ENCODE peak calls at places on chromosomes 1 and 21, in seven cellular contexts. M is gastrocnemius medialis, F is A549, S is IMR-90, R is heart left ventricle, C is sigmoid colon, J is HCT116. W is an unnamed sample.
A peak's percentile ranks its signal among the peaks of the same experiment; 100 is the strongest.

GRCh38 chr1:162019436-162019835 is 4.2 kb downstream of the OLFML2B start:
- DNase-seq in M (no peak), F (no peak), S (no peak), R (no peak), C (no peak), J (no peak), W (no peak)

GRCh38 chr1:186812560-186812959 is 16.2 kb upstream of the PLA2G4A start:
- DNase-seq in M (no peak), F (no peak), S (peak; percentile 96), R (no peak), C (no peak), J (no peak), W (no peak)

GRCh38 chr1:9068971-9069323 is 488 bp downstream of the SLC2A5 start:
- DNase-seq in M (no peak), F (no peak), S (no peak), R (no peak), C (no peak), J (no peak), W (no peak)

GRCh38 chr1:2789164-2789985 is 12.1 kb downstream of the TTC34 start:
- DNase-seq in M (no peak), F (no peak), S (no peak), R (peak; percentile 17), C (peak; percentile 22), J (no peak), W (no peak)

GRCh38 chr1:7454052-7454815 is 316.9 kb upstream of the VAMP3 start:
- DNase-seq in M (no peak), F (no peak), S (peak; percentile 39), R (no peak), C (no peak), J (no peak), W (peak; percentile 24)

GRCh38 chr1:2840036-2840809 is 38.7 kb upstream of the TTC34 start:
- DNase-seq in M (no peak), F (no peak), S (no peak), R (no peak), C (no peak), J (no peak), W (no peak)

GRCh38 chr1:228664399-228664914 is 70.8 kb upstream of the RHOU start:
- DNase-seq in M (peak; percentile 39), F (peak; percentile 75), S (peak; percentile 50), R (peak; percentile 72), C (peak; percentile 84), J (peak; percentile 85), W (peak; percentile 66)

GRCh38 chr1:68890736-68891135 is 393.9 kb upstream of the DEPDC1 start:
- DNase-seq in M (no peak), F (no peak), S (no peak), R (no peak), C (no peak), J (no peak), W (no peak)

GRCh38 chr21:34593423-34593822 is 21.5 kb downstream of the RCAN1 start:
- DNase-seq in M (no peak), F (no peak), S (no peak), R (no peak), C (no peak), J (no peak), W (no peak)

GRCh38 chr1:37150986-37151385 is 116.7 kb upstream of the GRIK3 start:
- DNase-seq in M (no peak), F (no peak), S (no peak), R (no peak), C (no peak), J (no peak), W (no peak)

GRCh38 chr1:115725600-115725999 is 42.9 kb downstream of the CASQ2 start:
- DNase-seq in M (no peak), F (no peak), S (no peak), R (no peak), C (no peak), J (no peak), W (no peak)

GRCh38 chr1:213997031-213997771 is 9.4 kb downstream of the PROX1 start:
- DNase-seq in M (no peak), F (no peak), S (no peak), R (no peak), C (no peak), J (no peak), W (no peak)

GRCh38 chr1:201471772-201472171 is 2.8 kb upstream of the PHLDA3 start:
- DNase-seq in M (no peak), F (no peak), S (peak; percentile 79), R (no peak), C (no peak), J (no peak), W (peak; percentile 69)

GRCh38 chr1:82377201-82377884 is 576.6 kb downstream of the ADGRL2 start:
- DNase-seq in M (no peak), F (no peak), S (no peak), R (no peak), C (no peak), J (no peak), W (peak; percentile 23)

GRCh38 chr1:184101116-184101515 is 49.6 kb downstream of the TSEN15 start:
- DNase-seq in M (no peak), F (no peak), S (no peak), R (no peak), C (no peak), J (no peak), W (no peak)

GRCh38 chr21:19999369-20000272 is 998.6 kb upstream of the NCAM2 start:
- DNase-seq in M (no peak), F (no peak), S (no peak), R (no peak), C (no peak), J (no peak), W (no peak)

GRCh38 chr1:173417563-173417962 is 59.6 kb upstream of the PRDX6 start:
- DNase-seq in M (no peak), F (no peak), S (no peak), R (no peak), C (no peak), J (no peak), W (no peak)

GRCh38 chr1:173415490-173415889 is 61.6 kb upstream of the PRDX6 start:
- DNase-seq in M (no peak), F (no peak), S (no peak), R (no peak), C (no peak), J (no peak), W (no peak)

GRCh38 chr1:173416034-173416433 is 61.1 kb upstream of the PRDX6 start:
- DNase-seq in M (no peak), F (no peak), S (no peak), R (no peak), C (no peak), J (no peak), W (no peak)

GRCh38 chr1:173420330-173420806 is 56.8 kb upstream of the PRDX6 start:
- DNase-seq in M (no peak), F (peak; percentile 31), S (peak; percentile 83), R (no peak), C (no peak), J (peak; percentile 76), W (peak; percentile 27)

GRCh38 chr1:173418107-173418985 is 58.8 kb upstream of the PRDX6 start:
- DNase-seq in M (no peak), F (no peak), S (peak; percentile 45), R (no peak), C (no peak), J (no peak), W (no peak)
- TF ChIP-seq POLR2A in M (no peak), F (no peak), S (no peak), R (no peak), C (no peak), J (no peak), W (no peak)

DNA sequence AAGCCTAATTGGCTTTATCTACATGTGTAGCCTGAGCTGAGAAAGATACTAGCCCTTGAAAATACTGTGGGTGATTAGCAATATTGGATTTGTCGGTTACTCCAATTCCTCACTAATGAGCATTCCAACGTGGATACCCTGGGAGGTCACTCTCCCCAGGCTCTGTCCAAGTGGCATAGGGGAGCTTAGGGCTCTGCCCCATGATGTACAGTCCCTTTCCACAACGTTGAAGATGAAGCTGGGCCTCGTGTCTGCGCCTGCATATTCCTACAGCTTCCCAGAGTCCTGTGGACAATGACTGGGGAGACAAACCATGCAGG is 2.6 kb downstream of the RCC1 start:
- DNase-seq in M (no peak), F (no peak), S (no peak), R (no peak), C (no peak), J (no peak), W (no peak)
- TF ChIP-seq POLR2A in M (no peak), F (no peak), S (no peak), R (no peak), C (no peak), J (no peak), W (no peak)

GRCh38 chr1:222814536-222815366 is at the start of gene DISP1:
- DNase-seq in M (peak; percentile 67), F (peak; percentile 74), S (peak; percentile 74), R (peak; percentile 91), C (peak; percentile 95), J (peak; percentile 57), W (peak; percentile 84)
- TF ChIP-seq POLR2A in M (peak; percentile 17), F (peak; percentile 85), S (peak; percentile 82), R (peak; percentile 59), C (peak; percentile 84), J (peak; percentile 29), W (peak; percentile 68)

GRCh38 chr1:154404984-154405761 is at the start of gene IL6R:
- DNase-seq in M (peak; percentile 98), F (peak; percentile 74), S (peak; percentile 93), R (peak; percentile 95), C (peak; percentile 99), J (peak; percentile 82), W (peak; percentile 86)
- TF ChIP-seq POLR2A in M (peak; percentile 89), F (peak; percentile 46), S (peak; percentile 91), R (peak; percentile 79), C (peak; percentile 82), J (no peak), W (peak; percentile 64)

GRCh38 chr21:32203877-32204480 is 74.9 kb downstream of the MIS18A start:
- DNase-seq in M (no peak), F (no peak), S (no peak), R (no peak), C (no peak), J (no peak), W (no peak)
- TF ChIP-seq POLR2A in M (no peak), F (no peak), S (no peak), R (no peak), C (no peak), J (no peak), W (no peak)

DNA sequence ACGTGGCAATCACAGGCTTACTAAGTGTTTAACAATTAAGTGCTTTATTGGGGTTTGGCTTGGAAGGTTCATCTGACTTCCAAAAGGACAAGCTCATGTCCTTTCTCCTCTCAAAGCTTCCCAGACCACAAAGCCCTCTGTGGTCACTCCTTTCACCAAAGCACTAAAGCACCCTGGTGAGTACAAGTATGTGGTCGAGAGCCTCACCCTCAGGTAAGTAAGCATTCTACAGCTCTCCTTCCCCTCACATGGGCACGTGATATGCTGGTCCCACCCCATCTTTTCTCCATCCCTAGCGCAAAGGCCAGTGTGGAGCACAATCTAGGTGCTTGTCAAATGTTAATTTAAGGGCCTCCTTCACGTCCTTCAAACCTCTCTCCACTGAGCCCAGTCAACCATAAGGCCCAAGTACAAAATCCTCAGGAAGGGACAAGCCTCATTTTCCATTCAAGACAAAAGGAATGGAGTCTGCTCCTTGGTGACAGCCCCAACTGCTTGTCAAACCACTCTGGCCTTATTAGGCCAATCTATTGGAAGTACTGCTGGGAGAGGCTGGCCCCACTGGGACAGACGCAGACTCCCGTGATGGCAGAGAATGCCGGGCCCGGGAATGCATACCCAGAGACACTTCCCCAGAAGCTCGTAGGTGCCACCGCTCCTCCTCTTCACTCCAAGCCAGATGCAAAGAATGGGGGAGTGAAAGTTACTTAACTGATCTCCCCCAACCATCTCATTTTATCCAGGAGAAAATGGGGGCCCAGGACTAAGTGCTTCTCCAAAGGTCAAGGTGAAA is 7.8 kb downstream of the STMN1 start:
- DNase-seq in M (no peak), F (no peak), S (no peak), R (no peak), C (peak; percentile 36), J (no peak), W (no peak)
- TF ChIP-seq POLR2A in M (no peak), F (no peak), S (no peak), R (no peak), C (no peak), J (no peak), W (no peak)

W was measured in H54.